ENCODE peak calls at places on chromosomes 13 and 19, in nine cellular contexts. C is A549; G is activated T-helper 1 cell treated with anti-CD3 and anti-CD28 coated beads, Interleukin-2, amount 50 U/mL, for 16 hours; V is mesothelial cell of epicardium; N is T-cell; J is HFFc6; Q is aorta; X is epithelial cell of proximal tubule; R is T-helper 17 cell. S is an unnamed sample.

GRCh38 chr13:47480941-47481340 is 520.1 kb downstream of the SUCLA2 start:
- DNase-seq in N (no peak), V (no peak), Q (no peak), J (no peak), X (no peak), G (no peak), C (no peak), R (no peak), S (no peak)

GRCh38 chr13:20594276-20594675 is 27.3 kb downstream of the IFT88 start:
- DNase-seq in G (no peak), J (no peak), N (no peak), Q (no peak), X (no peak), R (no peak), V (no peak), C (no peak), S (no peak)

GRCh38 chr19:30479231-30479630 is 107.0 kb downstream of the ZNF536 start:
- DNase-seq in V (no peak), R (no peak), G (no peak), J (no peak), Q (no peak), X (no peak), N (no peak), C (no peak), S (no peak)

GRCh38 chr13:99465454-99465853 is 35.8 kb upstream of the TM9SF2 start:
- DNase-seq in J (no peak), R (no peak), C (no peak), G (no peak), Q (no peak), N (no peak), X (no peak), V (no peak), S (no peak)

GRCh38 chr13:47298506-47298905 is 401.7 kb upstream of the HTR2A start:
- DNase-seq in C (no peak), N (no peak), G (no peak), Q (no peak), V (no peak), J (no peak), X (no peak), R (no peak), S (no peak)

GRCh38 chr13:43802511-43802910 is 15.7 kb upstream of the ENOX1 start:
- DNase-seq in V (no peak), R (no peak), J (no peak), N (no peak), G (no peak), X (no peak), C (no peak), Q (no peak), S (no peak)

GRCh38 chr19:4015705-4016402 is 8.3 kb downstream of the PIAS4 start:
- DNase-seq in C (no peak), G (no peak), J (no peak), N (no peak), X (no peak), Q (no peak), V (peak), R (no peak), S (no peak)

GRCh38 chr13:25784119-25784518 is 267.7 kb downstream of the SHISA2 start:
- DNase-seq in J (no peak), G (no peak), R (no peak), N (no peak), C (no peak), V (no peak), X (no peak), Q (no peak), S (no peak)

GRCh38 chr13:61608138-61608537 is 192.5 kb upstream of the PCDH20 start:
- DNase-seq in X (no peak), N (no peak), G (no peak), V (no peak), Q (no peak), J (no peak), C (no peak), R (no peak), S (no peak)

GRCh38 chr19:3420909-3421619 is 54.7 kb downstream of the NFIC start:
- DNase-seq in J (no peak), G (no peak), C (no peak), R (no peak), V (no peak), Q (no peak), N (no peak), X (no peak), S (no peak)

GRCh38 chr13:113545931-113546516 is 38.5 kb upstream of the TFDP1 start:
- DNase-seq in R (no peak), V (no peak), N (no peak), Q (peak), X (no peak), G (no peak), C (no peak), J (no peak), S (no peak)

GRCh38 chr19:56111601-56112312 is 9.3 kb downstream of the ZNF787 start:
- DNase-seq in Q (no peak), X (no peak), N (peak), C (no peak), G (no peak), J (no peak), V (no peak), R (no peak), S (peak)

GRCh38 chr13:113064534-113065405 is 40.8 kb upstream of the F7 start:
- DNase-seq in G (no peak), V (no peak), J (peak), X (no peak), R (no peak), N (no peak), C (peak), Q (peak), S (no peak)

GRCh38 chr13:19329365-19329764 is 147.7 kb upstream of the TUBA3C start:
- DNase-seq in J (no peak), V (no peak), G (no peak), C (no peak), X (no peak), R (no peak), N (no peak), Q (no peak), S (no peak)

GRCh38 chr13:25752957-25753540 is 298.8 kb downstream of the SHISA2 start:
- DNase-seq in V (no peak), G (no peak), N (no peak), J (no peak), X (no peak), C (no peak), R (no peak), Q (peak), S (no peak)

GRCh38 chr19:53980553-53981407 is 10.7 kb upstream of the CACNG6 start:
- DNase-seq in J (no peak), R (no peak), Q (no peak), N (no peak), X (no peak), C (peak), G (no peak), V (no peak), S (no peak)

GRCh38 chr19:39481229-39481545 is 549 bp downstream of the TIMM50 start:
- DNase-seq in J (no peak), X (no peak), G (no peak), Q (no peak), R (no peak), C (no peak), V (no peak), N (no peak), S (no peak)

GRCh38 chr13:87889241-87889640 is 218.1 kb downstream of the SLITRK5 start:
- DNase-seq in Q (no peak), R (no peak), C (no peak), J (no peak), G (no peak), X (no peak), V (no peak), N (no peak), S (no peak)

GRCh38 chr13:111177803-111178389 is 62.8 kb downstream of the ARHGEF7 start:
- DNase-seq in Q (no peak), J (peak), C (no peak), R (no peak), G (no peak), N (no peak), X (no peak), V (no peak), S (no peak)

GRCh38 chr19:10315335-10316214 is at the start of gene FDX2:
- DNase-seq in X (no peak), N (peak), Q (peak), G (peak), C (peak), R (peak), J (peak), V (peak), S (peak)

GRCh38 chr13:50730496-50731171 is 112.9 kb downstream of the DLEU7 start:
- DNase-seq in V (no peak), G (no peak), C (no peak), Q (no peak), J (no peak), R (no peak), N (no peak), X (no peak), S (no peak)

GRCh38 chr19:412356-413355 is 3.7 kb upstream of the C2CD4C start:
- DNase-seq in C (no peak), G (no peak), X (no peak), Q (peak), V (peak), N (no peak), R (peak), J (no peak), S (no peak)

GRCh38 chr13:106382569-106382968 is 152.9 kb downstream of the EFNB2 start:
- DNase-seq in J (no peak), V (no peak), R (no peak), Q (no peak), C (no peak), N (no peak), X (no peak), G (no peak), S (no peak)

GRCh38 chr19:28170066-28170465 is 1042.9 kb downstream of the UQCRFS1 start:
- DNase-seq in J (no peak), R (no peak), V (no peak), N (no peak), G (no peak), C (no peak), X (no peak), Q (no peak), S (no peak)

GRCh38 chr13:111140562-111141105 is 25.5 kb downstream of the ARHGEF7 start:
- DNase-seq in X (no peak), J (no peak), Q (no peak), R (no peak), G (no peak), N (no peak), C (no peak), V (no peak), S (no peak)

GRCh38 chr19:20078696-20079095 is 896 bp downstream of the ZNF90 start:
- DNase-seq in X (no peak), J (peak), G (no peak), R (no peak), Q (peak), C (no peak), N (no peak), V (peak), S (no peak)

GRCh38 chr19:49020931-49021895 is 2.9 kb downstream of the CGB3 start:
- DNase-seq in R (no peak), J (peak), Q (no peak), C (no peak), G (no peak), N (no peak), V (no peak), X (no peak), S (no peak)

GRCh38 chr19:50702870-50703829 is 16.5 kb downstream of the SHANK1 start:
- DNase-seq in N (no peak), G (no peak), R (no peak), Q (no peak), V (no peak), X (no peak), J (no peak), C (no peak), S (no peak)

S was measured in GM18507.